ENCODE peak calls at places on chromosomes 12 and 14, in ten cellular contexts. P, M, N, U, I, Q, G, H, T and B are unnamed samples. For H3K9me3, the result is how much of the 10 kb centered on the place peaks cover.

GRCh38 chr12:92701441-92701840 is 1.3 kb upstream of the PLEKHG7 start:
- DNase-seq in P (no peak), M (peak), N (no peak), U (no peak), I (no peak), Q (no peak), G (no peak), H (no peak), T (no peak), B (no peak)

GRCh38 chr12:67520611-67521010 is 127.9 kb upstream of the DYRK2 start:
- DNase-seq in P (no peak), M (no peak), N (no peak), U (no peak), I (no peak), Q (no peak), G (no peak), H (no peak), T (no peak), B (peak)

GRCh38 chr14:67944605-67945004 is 125.0 kb downstream of the RAD51B start:
- DNase-seq in P (no peak), M (peak), N (no peak), U (no peak), I (no peak), Q (no peak), G (no peak), H (no peak), T (no peak), B (no peak)

GRCh38 chr14:33839193-33840076 is 111.4 kb downstream of the EGLN3 start:
- DNase-seq in P (peak), M (peak), N (peak), U (peak), I (peak), Q (peak), G (peak), H (no peak), T (peak), B (peak)

GRCh38 chr14:69093551-69094421 is 59.1 kb downstream of the DCAF5 start:
- DNase-seq in P (no peak), M (peak), N (peak), U (no peak), I (no peak), Q (peak), G (no peak), H (no peak), T (no peak), B (peak)

GRCh38 chr12:68446379-68446778 is 114.2 kb upstream of the MDM1 start:
- DNase-seq in P (no peak), M (no peak), N (no peak), U (no peak), I (no peak), Q (no peak), G (no peak), H (no peak), T (no peak), B (no peak)

GRCh38 chr12:66859751-66860440 is 181.0 kb upstream of the GRIP1 start:
- DNase-seq in P (no peak), M (peak), N (peak), U (no peak), I (no peak), Q (no peak), G (no peak), H (no peak), T (no peak), B (no peak)

GRCh38 chr12:91191516-91192111 is 9.0 kb upstream of the DCN start:
- DNase-seq in P (no peak), M (no peak), N (no peak), U (no peak), I (no peak), Q (no peak), G (no peak), H (no peak), T (no peak), B (no peak)

GRCh38 chr12:108561852-108562347 is 496 bp upstream of the ISCU start:
- DNase-seq in P (no peak), M (no peak), N (peak), U (peak), I (no peak), Q (no peak), G (no peak), H (no peak), T (no peak), B (no peak)

GRCh38 chr12:127272864-127273263 is 994.1 kb upstream of the TMEM132C start:
- DNase-seq in P (no peak), M (peak), N (peak), U (no peak), I (no peak), Q (no peak), G (no peak), H (no peak), T (no peak), B (no peak)

GRCh38 chr12:54016051-54016450 is 7.3 kb downstream of the HOXC8 start:
- DNase-seq in P (no peak), M (no peak), N (no peak), U (no peak), I (no peak), Q (no peak), G (no peak), H (no peak), T (no peak), B (no peak)
- H3K4me3 ChIP-seq in P (peak), M (peak), N (peak), U (no peak), I (no peak), Q (no peak), G (peak), H (no peak), T (peak), B (peak)

GRCh38 chr14:51093371-51094281 is 1.3 kb downstream of the TRIM9 start:
- DNase-seq in P (no peak), M (no peak), N (no peak), U (peak), I (peak), Q (no peak), G (peak), H (peak), T (peak), B (no peak)

GRCh38 chr14:51094901-51095853 is at the start of gene TRIM9:
- DNase-seq in P (peak), M (peak), N (peak), U (peak), I (peak), Q (peak), G (peak), H (peak), T (peak), B (peak)

GRCh38 chr14:51095854-51096823 is 1.2 kb upstream of the TRIM9 start:
- DNase-seq in P (peak), M (peak), N (no peak), U (no peak), I (no peak), Q (no peak), G (peak), H (peak), T (peak), B (peak)

GRCh38 chr14:51092965-51093364 is 1.9 kb downstream of the TRIM9 start:
- DNase-seq in P (no peak), M (no peak), N (no peak), U (no peak), I (no peak), Q (no peak), G (no peak), H (no peak), T (no peak), B (no peak)

GRCh38 chr14:51094282-51094821 is 553 bp downstream of the TRIM9 start:
- DNase-seq in P (no peak), M (peak), N (no peak), U (no peak), I (peak), Q (no peak), G (peak), H (peak), T (no peak), B (no peak)
- H3K27ac ChIP-seq in P (no peak), M (no peak), N (no peak), U (no peak), I (no peak), Q (no peak), G (peak), H (no peak), T (peak), B (no peak)

GRCh38 chr12:129179941-129180340 is 326.7 kb downstream of the GLT1D1 start:
- DNase-seq in P (no peak), M (no peak), N (no peak), U (no peak), I (no peak), Q (no peak), G (no peak), H (no peak), T (no peak), B (no peak)
- H3K9me3 ChIP-seq in P (under half), M (under half), N (under half), U (under half), I (under half), Q (under half), G (under half), H (under half), T (under half), B (under half)

GRCh38 chr12:3201741-3202500 is 124.7 kb downstream of the TSPAN9 start:
- DNase-seq in P (no peak), M (no peak), N (no peak), U (no peak), I (no peak), Q (no peak), G (no peak), H (no peak), T (no peak), B (peak)
- H3K4me3 ChIP-seq in P (no peak), M (no peak), N (no peak), U (no peak), I (no peak), Q (no peak), G (no peak), H (no peak), T (no peak), B (peak)

GRCh38 chr14:49972840-49973239 is 80.0 kb downstream of the ARF6 start:
- DNase-seq in P (peak), M (peak), N (peak), U (no peak), I (peak), Q (peak), G (peak), H (peak), T (peak), B (peak)
- H3K27ac ChIP-seq in P (peak), M (peak), N (peak), U (peak), I (peak), Q (peak), G (peak), H (peak), T (peak), B (no peak)

GRCh38 chr12:34297126-34297789 is 275.0 kb downstream of the ALG10 start:
- DNase-seq in P (no peak), M (no peak), N (no peak), U (no peak), I (no peak), Q (no peak), G (no peak), H (no peak), T (no peak), B (no peak)
- H3K9me3 ChIP-seq in P (under half), M (under half), N (under half), U (under half), I (under half), Q (under half), G (under half), H (under half), T (under half), B (under half)

DNA sequence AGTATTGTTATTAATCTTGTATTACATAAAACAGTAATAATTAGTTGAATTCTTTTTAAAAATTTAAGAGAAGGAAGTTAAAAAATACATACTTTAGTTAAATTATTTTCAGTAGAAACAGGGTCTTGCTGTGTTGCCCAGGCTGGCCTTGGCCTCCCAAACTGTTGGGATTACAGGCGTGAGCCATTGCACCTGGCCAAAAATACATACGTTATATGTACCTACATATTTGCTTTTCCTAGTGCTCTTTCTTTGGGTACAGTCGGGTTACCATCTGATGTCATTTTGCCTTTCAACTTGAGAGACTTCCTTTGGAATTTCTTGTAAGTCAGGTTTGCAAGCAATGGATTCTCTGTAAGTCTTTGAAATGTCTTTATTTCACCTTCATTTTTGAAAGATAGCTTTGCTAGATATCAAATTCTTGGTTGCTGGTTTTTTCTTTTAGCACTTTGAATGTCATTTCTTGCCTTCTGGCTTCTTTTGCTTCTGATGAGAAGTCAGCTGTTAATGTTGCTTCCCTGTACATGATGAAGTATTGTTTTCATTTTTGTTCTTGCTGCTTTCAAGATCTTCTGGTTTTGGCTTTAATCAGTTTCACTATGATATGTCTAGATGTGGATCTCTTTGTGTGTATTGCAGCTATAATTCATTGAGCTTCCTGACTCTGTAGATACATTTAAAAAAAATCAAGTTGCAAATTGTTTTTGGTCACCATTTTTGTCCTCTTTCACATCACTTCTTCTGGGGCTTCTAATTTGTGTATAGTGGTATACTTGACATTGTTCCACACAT is 84.4 kb downstream of the SPATS2 start:
- DNase-seq in P (no peak), M (no peak), N (no peak), U (no peak), I (no peak), Q (no peak), G (no peak), H (no peak), T (no peak), B (no peak)
- H3K4me3 ChIP-seq in P (no peak), M (no peak), N (no peak), U (no peak), I (no peak), Q (no peak), G (no peak), H (no peak), T (no peak), B (no peak)

DNA sequence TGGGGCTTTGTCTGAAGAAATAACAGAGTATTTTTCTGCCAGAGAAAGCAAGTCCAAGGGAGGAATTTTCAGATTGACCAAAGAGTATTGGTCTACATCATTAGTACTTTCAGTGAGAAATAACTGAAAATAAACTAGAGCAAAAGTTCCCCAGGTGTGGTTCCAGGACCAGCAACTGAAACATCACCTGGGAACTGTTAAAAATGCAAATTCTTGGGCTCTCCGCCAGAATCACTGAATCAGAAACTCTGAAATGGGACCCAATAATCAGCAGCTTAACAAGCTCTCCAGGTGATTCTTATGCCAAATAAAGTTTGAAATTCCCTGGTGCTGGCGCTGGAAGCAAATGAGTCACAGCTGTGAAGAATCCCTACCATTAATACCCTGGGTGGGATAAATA is 52.1 kb downstream of the EIF2S3B start:
- DNase-seq in P (no peak), M (no peak), N (peak), U (no peak), I (no peak), Q (no peak), G (no peak), H (no peak), T (no peak), B (no peak)
- H3K27ac ChIP-seq in P (no peak), M (no peak), N (no peak), U (peak), I (no peak), Q (no peak), G (no peak), H (no peak), T (no peak), B (no peak)

GRCh38 chr12:31714406-31715271 is 14.2 kb downstream of the AMN1 start:
- DNase-seq in P (no peak), M (no peak), N (no peak), U (no peak), I (no peak), Q (no peak), G (no peak), H (no peak), T (no peak), B (no peak)

GRCh38 chr12:31712877-31713276 is 15.9 kb downstream of the AMN1 start:
- DNase-seq in P (no peak), M (no peak), N (no peak), U (no peak), I (no peak), Q (no peak), G (no peak), H (no peak), T (no peak), B (no peak)

GRCh38 chr12:31710021-31710818 is 18.6 kb downstream of the AMN1 start:
- DNase-seq in P (no peak), M (no peak), N (no peak), U (no peak), I (no peak), Q (no peak), G (no peak), H (no peak), T (no peak), B (no peak)

GRCh38 chr12:31715283-31715825 is 13.5 kb downstream of the AMN1 start:
- DNase-seq in P (no peak), M (no peak), N (no peak), U (no peak), I (no peak), Q (no peak), G (no peak), H (no peak), T (no peak), B (no peak)
- H3K9me3 ChIP-seq in P (under half), M (under half), N (under half), U (under half), I (under half), Q (under half), G (under half), H (under half), T (under half), B (under half)